ENCODE peak calls at places on chromosomes 1 and 21, in four cellular contexts. T is SK-N-SH, M is GM12878, N is HepG2. G is an unnamed sample.

GRCh38 chr1:26391450-26391849 is 18.9 kb upstream of the ZNF683 start:
- DNase-seq in M (no peak), T (peak; percentile 53), N (peak; percentile 52), G (peak; percentile 32)

GRCh38 chr1:112637257-112638108 is 17.9 kb downstream of the CAPZA1 start:
- DNase-seq in T (no peak), N (peak; percentile 80), M (no peak), G (no peak)

GRCh38 chr1:51927029-51927428 is 48.5 kb upstream of the NRDC start:
- DNase-seq in N (no peak), M (no peak), T (no peak), G (no peak)

GRCh38 chr1:243580072-243580471 is 270.0 kb downstream of the AKT3 start:
- DNase-seq in T (no peak), N (no peak), M (no peak), G (no peak)

GRCh38 chr1:241077386-241078147 is 279.4 kb downstream of the RGS7 start:
- DNase-seq in N (no peak), T (no peak), M (no peak), G (no peak)

GRCh38 chr1:209873067-209873810 is 45.5 kb downstream of the UTP25 start:
- DNase-seq in T (no peak), M (no peak), N (no peak), G (no peak)

GRCh38 chr1:177181280-177181630 is 10.5 kb downstream of the BRINP2 start:
- DNase-seq in M (no peak), T (peak; percentile 51), N (no peak), G (no peak)

GRCh38 chr1:1928231-1929101 is 9.4 kb upstream of the TMEM52 start:
- DNase-seq in T (no peak), N (no peak), M (no peak), G (no peak)

GRCh38 chr1:226868726-226869125 is 1.7 kb upstream of the PSEN2 start:
- DNase-seq in T (no peak), N (no peak), M (no peak), G (no peak)

GRCh38 chr1:222583079-222583478 is 6.7 kb downstream of the TAF1A start:
- DNase-seq in M (peak; percentile 56), T (no peak), N (no peak), G (peak; percentile 63)

GRCh38 chr1:19557609-19558051 is 72.3 kb upstream of the CAPZB start:
- DNase-seq in N (no peak), M (no peak), T (no peak), G (peak; percentile 7)

GRCh38 chr1:56920551-56920950 is 45.3 kb downstream of the C8B start:
- DNase-seq in M (no peak), T (no peak), N (no peak), G (peak; percentile 1)

GRCh38 chr1:7447093-7447492 is 324.0 kb upstream of the VAMP3 start:
- DNase-seq in N (no peak), M (no peak), T (no peak), G (no peak)

GRCh38 chr1:197838836-197839235 is 63.6 kb upstream of the DENND1B start:
- DNase-seq in T (no peak), N (no peak), M (no peak), G (peak; percentile 33)

GRCh38 chr1:150895618-150896017 is 8.7 kb downstream of the CTXND2 start:
- DNase-seq in T (peak; percentile 12), M (no peak), N (peak; percentile 13), G (no peak)

GRCh38 chr1:23980725-23981063 is 567 bp upstream of the SRSF10 start:
- DNase-seq in T (peak; percentile 40), M (no peak), N (no peak), G (peak; percentile 81)

DNA sequence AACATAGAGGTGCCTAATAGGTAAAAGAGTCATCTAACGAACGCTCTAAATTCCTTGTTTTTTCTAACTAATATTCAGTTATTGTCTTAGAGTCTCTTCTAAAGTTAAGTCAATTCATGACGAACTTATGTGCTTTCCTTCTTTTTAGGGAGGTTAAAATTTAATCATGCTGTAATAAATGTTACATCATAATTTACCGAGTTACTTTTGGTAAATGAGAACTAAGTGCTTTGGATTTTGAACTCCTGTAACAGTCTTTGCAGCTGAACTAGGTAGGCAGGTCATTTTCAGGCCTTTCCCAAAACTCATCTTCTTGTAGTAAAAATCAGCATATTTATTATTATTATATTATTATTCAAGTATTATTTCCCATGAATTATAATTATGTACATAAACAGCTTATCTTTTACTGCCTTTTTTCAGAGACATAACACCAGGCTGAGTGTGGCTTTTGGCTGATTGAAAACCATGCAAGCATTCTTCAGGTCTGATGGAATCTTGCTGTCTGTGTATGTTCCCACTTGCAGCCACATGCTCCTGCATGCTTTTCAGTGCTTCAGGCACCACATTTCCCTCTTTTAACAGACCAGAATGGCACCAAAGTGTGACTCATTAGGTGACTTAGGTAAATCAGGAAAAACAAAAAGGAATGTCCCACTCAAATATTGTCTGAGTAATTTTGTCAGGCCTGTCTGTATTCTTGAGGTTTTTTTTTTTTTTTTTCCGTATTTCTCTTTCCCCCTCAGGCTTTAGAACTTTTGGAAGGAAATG is 81.0 kb upstream of the CD55 start:
- DNase-seq in N (peak; percentile 74), M (no peak), T (no peak), G (no peak)
- TF ChIP-seq CTCF in N (no peak), M (no peak), T (no peak), G (no peak)

DNA sequence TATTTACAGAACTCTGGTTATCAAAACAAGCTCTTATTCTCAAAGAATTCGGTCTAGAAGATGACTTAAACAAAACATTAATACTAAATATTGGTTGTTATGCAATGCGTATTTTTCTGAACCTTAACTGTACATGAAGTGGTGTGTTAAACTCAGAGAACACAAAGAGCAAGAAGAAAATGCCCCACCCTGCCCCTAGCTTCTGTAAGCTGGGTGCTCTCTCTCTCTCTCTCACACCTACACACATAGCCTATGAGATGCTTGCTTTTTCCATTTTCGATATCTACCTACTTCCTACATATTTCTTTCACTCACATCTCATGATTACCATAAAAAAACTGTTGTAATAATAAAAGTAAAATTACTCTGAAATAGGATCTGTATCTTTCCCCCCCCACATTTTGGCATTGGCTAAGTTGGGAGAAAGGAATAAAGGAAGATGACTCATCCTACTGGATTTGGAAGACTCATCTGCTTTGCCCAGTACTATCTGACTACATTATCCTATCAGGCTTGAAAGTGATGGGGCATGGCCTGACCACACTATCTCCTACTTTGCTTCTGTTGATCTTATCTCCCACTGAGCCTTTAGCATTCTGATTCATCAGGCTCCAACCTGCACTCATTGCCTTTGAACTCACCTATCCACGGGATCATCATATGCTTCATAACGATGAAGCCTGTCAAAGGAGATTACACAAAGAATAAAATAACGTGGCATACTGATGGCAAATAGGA is 2.9 kb downstream of the CRYZ start:
- DNase-seq in N (peak; percentile 80), M (no peak), T (peak; percentile 16), G (no peak)
- TF ChIP-seq GABPA in N (no peak), M (no peak), T (no peak), G (no peak)

GRCh38 chr1:163820748-163821147 is 499.0 kb downstream of the NUF2 start:
- DNase-seq in M (no peak), T (no peak), N (no peak), G (no peak)
- TF ChIP-seq CTCF in M (no peak), T (peak; percentile 46), N (no peak), G (no peak)

DNA sequence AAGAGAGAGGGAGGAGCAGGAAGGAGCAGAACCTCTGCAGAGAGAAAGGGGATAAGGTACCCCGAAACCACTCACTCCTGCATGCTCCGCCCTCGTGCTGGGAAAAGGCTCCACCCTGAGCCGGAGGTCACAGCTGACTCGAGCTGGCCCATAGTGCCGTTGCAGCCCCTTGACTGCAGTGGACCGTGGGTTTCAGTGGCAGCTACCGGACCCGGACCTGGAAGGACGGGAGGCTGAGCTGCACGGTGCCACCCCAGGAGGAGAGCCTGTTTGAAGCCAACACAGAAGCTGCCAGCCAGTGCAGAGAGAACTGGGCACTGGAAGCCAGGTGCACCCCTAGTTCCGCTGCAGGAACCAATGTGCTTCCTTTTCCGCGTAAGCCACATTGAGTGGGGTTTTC is 83.4 kb downstream of the FBXO2 start:
- DNase-seq in M (no peak), T (no peak), N (no peak), G (no peak)
- TF ChIP-seq GABPA in M (no peak), T (no peak), N (no peak), G (no peak)

DNA sequence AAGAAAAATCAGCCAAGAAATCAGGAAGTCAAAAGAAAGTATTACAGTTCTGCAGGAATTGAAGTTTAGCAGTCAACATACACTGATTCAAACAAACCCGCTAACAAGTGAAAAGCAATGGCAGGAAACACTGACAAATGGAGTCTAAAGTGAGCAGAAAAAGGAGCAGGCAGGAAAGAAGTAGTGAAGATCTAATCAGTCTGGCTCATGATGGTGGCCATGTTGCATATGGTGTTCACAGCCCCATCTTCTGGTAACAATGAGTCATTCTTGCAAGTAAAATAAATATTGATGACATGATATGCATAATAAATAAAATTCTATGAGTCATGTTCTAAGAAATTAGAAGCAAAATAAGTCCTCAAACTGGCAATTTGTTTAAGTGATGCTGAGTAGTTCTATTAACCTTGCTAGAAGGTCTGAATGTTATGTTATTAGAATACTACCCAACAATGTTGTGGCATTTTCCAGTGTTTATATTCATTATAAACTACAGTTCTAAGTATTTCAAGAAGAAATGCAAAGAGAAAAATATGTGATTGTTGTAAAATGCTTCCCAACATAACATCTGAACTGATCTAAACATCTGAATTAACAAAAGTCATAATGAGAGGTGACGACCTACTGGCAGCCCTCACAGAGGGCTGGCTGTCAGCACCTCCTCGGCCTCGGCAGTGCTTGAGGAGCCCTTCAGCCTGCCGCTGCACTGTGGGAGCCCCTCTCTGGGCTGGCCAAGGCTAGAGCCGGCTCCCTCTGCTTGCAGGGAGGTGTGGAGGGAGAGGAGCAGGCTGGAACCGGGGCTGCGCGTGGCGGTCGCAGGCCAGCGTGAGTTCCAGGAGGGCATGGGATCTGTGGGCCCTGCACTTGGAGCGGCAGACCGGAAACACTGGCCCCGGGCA is 5.7 kb upstream of the ACBD6 start:
- DNase-seq in N (no peak), T (peak; percentile 30), M (no peak), G (no peak)
- TF ChIP-seq CTCF in N (no peak), T (peak; percentile 28), M (no peak), G (no peak)

DNA sequence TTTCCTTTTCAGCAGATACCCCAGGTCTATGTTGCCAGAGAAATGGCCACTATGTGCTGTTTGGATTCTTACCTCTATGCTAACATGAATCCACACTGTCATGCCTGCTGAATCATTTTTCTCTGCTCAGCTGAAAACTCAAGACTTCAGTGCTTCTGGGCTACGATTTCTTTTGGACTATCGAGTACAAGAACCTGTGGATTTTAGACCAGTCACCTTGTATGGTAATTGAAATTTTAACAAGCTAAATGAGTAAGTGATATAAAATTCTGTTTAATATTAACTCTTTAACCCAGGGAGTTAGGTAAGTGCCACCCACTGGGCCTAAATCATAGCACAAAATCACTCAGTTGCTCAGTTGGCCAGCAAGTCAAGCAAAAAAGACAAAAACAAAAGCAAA is 35.8 kb downstream of the LHX8 start:
- DNase-seq in T (no peak), M (no peak), N (no peak), G (no peak)
- TF ChIP-seq GABPA in T (no peak), M (no peak), N (no peak), G (no peak)

GRCh38 chr1:53593758-53594380 is 134.7 kb downstream of the DMRTB1 start:
- DNase-seq in M (no peak), T (peak; percentile 53), N (peak; percentile 27), G (no peak)
- TF ChIP-seq CTCF in M (peak; percentile 5), T (no peak), N (peak; percentile 82), G (no peak)

GRCh38 chr21:39189857-39190604 is 6.8 kb upstream of the PSMG1 start:
- DNase-seq in M (no peak), T (no peak), N (no peak), G (no peak)
- TF ChIP-seq GABPA in M (no peak), T (no peak), N (no peak), G (no peak)

G was measured in HL-60.